ENCODE peak calls at places on chromosomes 7 and 10, in five cellular contexts. I is body of pancreas, C is lower leg skin, G is A549, Q is fibroblast of pulmonary artery. K is an unnamed sample.

GRCh38 chr7:49852619-49853462 is 79.4 kb downstream of the VWC2 start:
- DNase-seq in I (peak), C (peak), G (peak), Q (peak), K (peak)

GRCh38 chr7:46215987-46216567 is 295.0 kb upstream of the IGFBP3 start:
- DNase-seq in I (peak), C (no peak), G (no peak), Q (peak), K (no peak)

GRCh38 chr10:126926568-126926967 is 21.3 kb downstream of the DOCK1 start:
- DNase-seq in I (no peak), C (no peak), G (no peak), Q (no peak), K (no peak)

GRCh38 chr7:157668884-157669767 is 332.3 kb downstream of the DNAJB6 start:
- DNase-seq in I (no peak), C (no peak), G (no peak), Q (no peak), K (no peak)

GRCh38 chr10:132105302-132105995 is 39.7 kb downstream of the JAKMIP3 start:
- DNase-seq in I (no peak), C (no peak), G (no peak), Q (no peak), K (no peak)

GRCh38 chr10:101564490-101564991 is 23.5 kb downstream of the POLL start:
- DNase-seq in I (peak), C (peak), G (no peak), Q (no peak), K (no peak)

GRCh38 chr7:25790261-25790660 is 361.7 kb upstream of the NFE2L3 start:
- DNase-seq in I (no peak), C (no peak), G (no peak), Q (no peak), K (no peak)

GRCh38 chr7:16644987-16645592 is 464 bp downstream of the ANKMY2 start:
- DNase-seq in I (peak), C (peak), G (peak), Q (peak), K (peak)

GRCh38 chr10:6494934-6495592 is 85.0 kb downstream of the PRKCQ start:
- DNase-seq in I (no peak), C (no peak), G (no peak), Q (no peak), K (no peak)

GRCh38 chr10:82440775-82441174 is 565.8 kb downstream of the NRG3 start:
- DNase-seq in I (no peak), C (no peak), G (no peak), Q (no peak), K (no peak)

GRCh38 chr10:44830022-44830421 is 81.1 kb upstream of the TMEM72 start:
- DNase-seq in I (no peak), C (no peak), G (no peak), Q (peak), K (peak)

GRCh38 chr7:90766814-90767564 is 170.9 kb downstream of the CDK14 start:
- DNase-seq in I (peak), C (no peak), G (no peak), Q (peak), K (peak)

GRCh38 chr7:53272081-53272480 is 236.6 kb downstream of the POM121L12 start:
- DNase-seq in I (no peak), C (no peak), G (no peak), Q (no peak), K (no peak)
- H3K4me3 ChIP-seq in I (no peak), C (no peak), G (no peak), Q (no peak), K (no peak)

DNA sequence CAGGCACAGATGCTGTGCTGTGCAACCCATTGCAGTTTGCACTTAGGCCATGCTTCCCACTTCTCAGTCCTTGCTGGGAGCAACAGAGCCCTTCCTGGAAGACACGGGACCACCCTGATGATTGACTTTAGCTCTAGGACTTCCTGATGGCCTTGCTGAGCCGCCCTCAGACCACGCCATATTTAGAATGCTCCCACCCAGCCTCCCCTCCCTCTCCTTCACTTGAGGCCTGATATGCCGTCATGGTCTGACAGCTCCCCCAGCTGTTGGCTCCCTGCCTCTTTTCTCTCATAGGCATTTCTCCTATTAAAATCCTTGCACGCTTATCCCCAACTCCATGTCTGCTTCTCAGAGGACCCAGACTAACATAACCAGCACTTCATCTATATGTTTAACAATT is 29.4 kb upstream of the GATAD1 start:
- DNase-seq in I (no peak), C (no peak), G (no peak), Q (no peak), K (no peak)
- TF ChIP-seq CTCF in I (no peak), C (no peak), G (no peak), Q (no peak), K (no peak)

GRCh38 chr7:70764701-70765208 is 367.2 kb upstream of the GALNT17 start:
- DNase-seq in I (no peak), C (no peak), G (no peak), Q (no peak), K (no peak)

GRCh38 chr7:70762697-70763096 is 369.2 kb upstream of the GALNT17 start:
- DNase-seq in I (no peak), C (no peak), G (no peak), Q (no peak), K (no peak)

GRCh38 chr7:70766109-70766508 is 365.8 kb upstream of the GALNT17 start:
- DNase-seq in I (no peak), C (no peak), G (no peak), Q (no peak), K (no peak)

GRCh38 chr7:70765651-70766050 is 366.3 kb upstream of the GALNT17 start:
- DNase-seq in I (no peak), C (no peak), G (no peak), Q (no peak), K (no peak)

GRCh38 chr7:70764004-70764691 is 367.8 kb upstream of the GALNT17 start:
- DNase-seq in I (no peak), C (no peak), G (no peak), Q (no peak), K (no peak)
- H3K4me3 ChIP-seq in I (no peak), C (no peak), G (no peak), Q (no peak), K (no peak)

GRCh38 chr10:72329290-72330058 is 25.2 kb downstream of the DNAJB12 start:
- DNase-seq in I (peak), C (peak), G (no peak), Q (no peak), K (no peak)

GRCh38 chr10:72330059-72330426 is 24.7 kb downstream of the DNAJB12 start:
- DNase-seq in I (no peak), C (no peak), G (no peak), Q (no peak), K (no peak)

GRCh38 chr10:72332423-72333110 is 22.2 kb downstream of the DNAJB12 start:
- DNase-seq in I (no peak), C (peak), G (no peak), Q (no peak), K (no peak)

GRCh38 chr10:72333111-72334012 is 21.4 kb downstream of the DNAJB12 start:
- DNase-seq in I (no peak), C (no peak), G (no peak), Q (no peak), K (no peak)

GRCh38 chr10:72331575-72332422 is 22.9 kb downstream of the DNAJB12 start:
- DNase-seq in I (peak), C (peak), G (no peak), Q (peak), K (peak)
- TF ChIP-seq CTCF in I (peak), C (peak), G (no peak), Q (no peak), K (no peak)

GRCh38 chr10:85036661-85037060 is 708.3 kb downstream of the CCSER2 start:
- DNase-seq in I (no peak), C (no peak), G (no peak), Q (no peak), K (no peak)

GRCh38 chr10:85043207-85043606 is 714.8 kb downstream of the CCSER2 start:
- DNase-seq in I (no peak), C (no peak), G (no peak), Q (no peak), K (no peak)

GRCh38 chr10:85045046-85045445 is 716.7 kb downstream of the CCSER2 start:
- DNase-seq in I (no peak), C (no peak), G (no peak), Q (no peak), K (no peak)

GRCh38 chr10:85039311-85039710 is 710.9 kb downstream of the CCSER2 start:
- DNase-seq in I (no peak), C (no peak), G (no peak), Q (no peak), K (no peak)
- H3K4me3 ChIP-seq in I (no peak), C (no peak), G (no peak), Q (no peak), K (no peak)

GRCh38 chr10:24871006-24871405 is 81.4 kb downstream of the PRTFDC1 start:
- DNase-seq in I (no peak), C (no peak), G (no peak), Q (no peak), K (peak)

GRCh38 chr10:24871501-24871900 is 80.9 kb downstream of the PRTFDC1 start:
- DNase-seq in I (no peak), C (no peak), G (no peak), Q (no peak), K (no peak)

GRCh38 chr10:24872790-24873182 is 79.6 kb downstream of the PRTFDC1 start:
- DNase-seq in I (no peak), C (no peak), G (no peak), Q (no peak), K (no peak)

GRCh38 chr10:24873281-24873683 is 79.1 kb downstream of the PRTFDC1 start:
- DNase-seq in I (no peak), C (no peak), G (no peak), Q (peak), K (peak)

DNA sequence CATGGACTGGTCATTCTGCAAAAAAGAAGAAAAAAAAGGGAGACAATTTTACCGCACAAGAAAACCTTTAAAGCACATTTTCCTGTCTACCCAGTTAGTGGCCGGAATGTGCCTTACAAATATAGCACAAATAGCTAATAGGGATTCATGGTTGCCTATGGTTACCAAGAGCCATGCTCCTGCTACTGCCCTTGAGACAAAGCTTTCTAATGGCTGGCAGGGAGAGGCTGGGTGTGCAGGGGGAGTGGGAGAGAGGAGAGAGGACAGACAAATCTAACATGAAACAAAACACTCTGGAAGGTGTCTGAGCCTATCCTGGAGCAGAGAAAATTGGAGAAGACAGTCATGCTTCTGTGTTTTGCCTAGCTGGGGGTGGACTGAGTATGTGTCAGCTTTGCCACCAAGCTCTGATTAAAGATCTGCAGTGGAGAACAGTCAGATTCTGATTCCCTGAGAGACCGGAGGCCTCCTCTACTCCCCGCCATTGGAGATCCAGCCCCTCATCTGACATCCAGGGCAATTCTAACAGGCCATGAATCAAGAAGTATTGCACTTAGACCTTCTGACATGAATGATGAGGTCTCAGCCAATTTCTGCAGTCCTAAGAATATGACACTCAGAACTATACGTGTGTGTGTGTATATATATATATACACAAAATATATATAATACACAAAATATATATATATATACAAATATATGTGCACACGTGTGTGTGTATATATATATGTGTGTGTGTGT is 80.2 kb downstream of the PRTFDC1 start:
- DNase-seq in I (no peak), C (no peak), G (no peak), Q (no peak), K (no peak)
- TF ChIP-seq CTCF in I (no peak), C (no peak), G (no peak), Q (no peak), K (no peak)

GRCh38 chr10:11403116-11403515 is 208.3 kb downstream of the USP6NL start:
- DNase-seq in I (no peak), C (peak), G (no peak), Q (no peak), K (no peak)
- H3K4me3 ChIP-seq in I (no peak), C (no peak), G (no peak), Q (no peak), K (no peak)

GRCh38 chr7:99461221-99461620 is 4.7 kb downstream of the ATP5MF start:
- DNase-seq in I (no peak), C (no peak), G (no peak), Q (no peak), K (no peak)
- TF ChIP-seq CTCF in I (no peak), C (no peak), G (no peak), Q (no peak), K (no peak)

K was measured in fibroblast of the aortic adventitia.